ENCODE peak calls at places on chromosome X, in five cellular contexts. S is CD8-positive, alpha-beta memory T cell; D is right lobe of liver; W is CD8-positive, alpha-beta T cell; R is thyroid gland. B is an unnamed sample.

GRCh38 chrX:66074920-66075879 is 35.3 kb upstream of the VSIG4 start:
- DNase-seq in S (peak; percentile 7), D (peak; percentile 32), W (peak; percentile 32), R (peak; percentile 8), B (no peak)

GRCh38 chrX:42615161-42615563 is 162.8 kb downstream of the PPP1R2C start:
- DNase-seq in S (peak; percentile 0), D (peak; percentile 20), W (no peak), R (no peak), B (no peak)

GRCh38 chrX:16807976-16808542 is 21.8 kb downstream of the TXLNG start:
- DNase-seq in S (no peak), D (no peak), W (no peak), R (no peak), B (no peak)

GRCh38 chrX:22060451-22060940 is 28.4 kb downstream of the PHEX start:
- DNase-seq in S (no peak), D (no peak), W (no peak), R (no peak), B (no peak)

GRCh38 chrX:2387614-2388239 is 113.0 kb downstream of the DHRSX start:
- DNase-seq in S (no peak), D (no peak), W (no peak), R (no peak), B (no peak)

GRCh38 chrX:104864296-104864695 is 298.3 kb downstream of the IL1RAPL2 start:
- DNase-seq in S (no peak), D (no peak), W (no peak), R (no peak), B (no peak)

GRCh38 chrX:12906392-12906791 is at the start of gene TLR8:
- DNase-seq in S (no peak), D (no peak), W (no peak), R (no peak), B (no peak)

GRCh38 chrX:74925210-74926088 is at the start of gene NEXMIF:
- DNase-seq in S (peak; percentile 44), D (peak; percentile 39), W (peak; percentile 35), R (peak; percentile 40), B (no peak)

GRCh38 chrX:9197231-9197630 is 163.3 kb upstream of the FAM9B start:
- DNase-seq in S (no peak), D (no peak), W (no peak), R (no peak), B (no peak)

GRCh38 chrX:41779058-41779564 is 55.1 kb downstream of the GPR82 start:
- DNase-seq in S (no peak), D (no peak), W (no peak), R (no peak), B (peak; percentile 31)

DNA sequence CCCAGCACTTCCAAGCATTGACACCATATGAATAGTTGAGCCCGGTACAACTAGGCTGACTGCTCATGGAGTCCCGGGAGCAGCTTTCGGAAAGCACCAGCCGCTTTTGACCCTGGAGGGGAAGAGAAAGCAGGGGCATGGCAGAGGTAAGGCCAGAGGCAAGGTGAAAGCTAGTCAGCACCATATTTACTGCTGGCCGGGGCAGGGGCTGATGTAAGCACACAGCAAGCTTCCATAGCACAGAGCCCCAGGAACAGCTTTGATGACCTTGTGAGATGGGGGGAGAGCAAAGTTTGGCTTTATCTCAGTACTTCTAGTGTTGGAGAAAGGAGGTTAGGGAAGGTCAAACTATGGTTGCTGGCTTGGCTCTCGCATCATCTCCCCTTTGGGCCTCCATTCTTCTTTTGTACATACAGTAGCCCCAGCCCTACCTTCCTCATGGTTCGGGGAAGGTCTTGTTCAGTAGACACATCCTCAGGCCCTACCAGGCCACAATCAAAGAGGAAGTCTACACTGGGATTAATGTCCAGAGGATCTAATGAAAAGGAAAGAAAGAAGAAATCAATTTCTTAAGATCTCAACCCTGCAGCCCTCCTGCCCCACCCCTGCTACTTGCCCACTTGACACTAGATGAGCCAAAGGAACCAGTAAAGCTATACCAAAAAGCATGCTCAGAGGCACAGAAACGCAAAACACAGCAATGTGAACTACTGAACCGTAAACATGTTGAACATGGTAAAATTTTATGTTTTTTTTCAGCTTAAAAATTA is 9.4 kb downstream of the ZMYM3 start:
- DNase-seq in S (no peak), D (no peak), W (no peak), R (no peak), B (no peak)
- H3K36me3 ChIP-seq in S (no peaks in the 10 kb centered on the region), D (no peaks in the 10 kb centered on the region), W (peaks cover 3% of the 10 kb centered on the region), R (peaks cover 52% of the 10 kb centered on the region), B (no peaks in the 10 kb centered on the region)

GRCh38 chrX:121084903-121085611 is 37.6 kb downstream of the GLUD2 start:
- DNase-seq in S (no peak), D (no peak), W (no peak), R (no peak), B (no peak)

GRCh38 chrX:121085612-121086010 is 38.2 kb downstream of the GLUD2 start:
- DNase-seq in S (no peak), D (no peak), W (no peak), R (no peak), B (no peak)
- H3K36me3 ChIP-seq in S (no peaks in the 10 kb centered on the region), D (no peaks in the 10 kb centered on the region), W (no peaks in the 10 kb centered on the region), R (no peaks in the 10 kb centered on the region), B (no peaks in the 10 kb centered on the region)

DNA sequence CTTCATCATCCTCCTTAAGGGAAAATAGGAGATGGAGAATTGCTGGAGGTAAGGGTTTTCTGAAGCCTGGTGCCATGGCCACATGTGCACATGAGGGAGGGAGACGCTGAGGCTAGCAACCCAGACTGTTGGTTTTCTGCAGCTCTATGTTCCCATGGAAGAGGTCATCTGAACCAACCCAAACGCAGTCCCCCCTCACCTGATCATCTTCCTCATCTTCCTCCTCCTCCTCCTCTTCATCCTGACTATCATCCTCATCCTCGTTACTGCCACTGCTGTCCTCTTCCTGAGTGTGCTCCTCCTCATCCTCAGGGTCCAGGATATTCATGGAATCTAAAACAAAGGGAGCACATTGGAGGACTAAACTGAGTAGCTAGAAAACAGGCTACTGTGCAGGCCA is 124.6 kb downstream of the HUWE1 start:
- DNase-seq in S (no peak), D (no peak), W (no peak), R (no peak), B (no peak)
- H3K36me3 ChIP-seq in S (peaks cover 77% of the 10 kb centered on the region), D (no peaks in the 10 kb centered on the region), W (peaks cover 80% of the 10 kb centered on the region), R (peaks cover 73% of the 10 kb centered on the region), B (peaks cover 89% of the 10 kb centered on the region)

DNA sequence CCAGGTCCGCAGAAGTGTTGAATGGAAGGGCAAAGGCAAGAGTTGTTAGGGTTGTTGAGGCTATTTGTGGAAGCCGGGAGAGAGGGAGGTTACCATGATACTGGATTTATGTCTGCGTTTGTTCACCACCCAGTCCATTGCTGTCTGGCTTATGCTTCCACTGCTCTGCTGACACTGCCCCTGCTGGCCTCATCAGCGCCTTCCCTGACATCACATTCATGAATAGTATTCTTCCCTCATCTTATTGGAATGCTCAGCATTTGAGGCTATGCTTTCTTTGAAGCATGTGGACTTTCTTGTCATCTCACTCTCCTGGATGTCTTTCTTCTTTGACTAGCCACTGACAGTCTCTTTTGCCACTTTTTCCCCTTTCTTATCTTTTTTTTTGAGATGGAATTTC is 10.3 kb downstream of the GNL3L start:
- DNase-seq in S (no peak), D (no peak), W (no peak), R (no peak), B (no peak)
- H3K36me3 ChIP-seq in S (peaks cover 12% of the 10 kb centered on the region), D (no peaks in the 10 kb centered on the region), W (peaks cover 13% of the 10 kb centered on the region), R (peaks cover 53% of the 10 kb centered on the region), B (peaks cover 17% of the 10 kb centered on the region)

DNA sequence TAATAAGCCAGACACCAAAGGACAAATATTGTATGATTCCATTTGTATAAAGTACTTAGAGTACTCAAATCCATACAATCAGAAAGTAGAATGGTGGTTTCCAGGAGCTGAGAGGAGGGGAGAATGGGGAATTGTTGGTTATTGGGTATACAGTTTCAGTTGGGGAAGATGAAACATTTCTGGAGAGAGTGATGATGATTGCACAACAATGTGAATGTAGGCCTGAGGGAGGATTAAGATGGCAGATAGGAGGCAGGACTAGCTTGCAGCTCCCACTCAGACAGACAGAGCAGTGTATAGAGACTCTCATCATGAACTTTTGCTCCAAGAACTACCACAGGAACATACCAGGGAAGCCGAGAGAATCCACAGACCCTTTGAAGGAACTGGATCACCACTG is 75.7 kb upstream of the PAK3 start:
- DNase-seq in S (no peak), D (no peak), W (no peak), R (no peak), B (no peak)
- H3K36me3 ChIP-seq in S (no peaks in the 10 kb centered on the region), D (no peaks in the 10 kb centered on the region), W (no peaks in the 10 kb centered on the region), R (no peaks in the 10 kb centered on the region), B (no peaks in the 10 kb centered on the region)

DNA sequence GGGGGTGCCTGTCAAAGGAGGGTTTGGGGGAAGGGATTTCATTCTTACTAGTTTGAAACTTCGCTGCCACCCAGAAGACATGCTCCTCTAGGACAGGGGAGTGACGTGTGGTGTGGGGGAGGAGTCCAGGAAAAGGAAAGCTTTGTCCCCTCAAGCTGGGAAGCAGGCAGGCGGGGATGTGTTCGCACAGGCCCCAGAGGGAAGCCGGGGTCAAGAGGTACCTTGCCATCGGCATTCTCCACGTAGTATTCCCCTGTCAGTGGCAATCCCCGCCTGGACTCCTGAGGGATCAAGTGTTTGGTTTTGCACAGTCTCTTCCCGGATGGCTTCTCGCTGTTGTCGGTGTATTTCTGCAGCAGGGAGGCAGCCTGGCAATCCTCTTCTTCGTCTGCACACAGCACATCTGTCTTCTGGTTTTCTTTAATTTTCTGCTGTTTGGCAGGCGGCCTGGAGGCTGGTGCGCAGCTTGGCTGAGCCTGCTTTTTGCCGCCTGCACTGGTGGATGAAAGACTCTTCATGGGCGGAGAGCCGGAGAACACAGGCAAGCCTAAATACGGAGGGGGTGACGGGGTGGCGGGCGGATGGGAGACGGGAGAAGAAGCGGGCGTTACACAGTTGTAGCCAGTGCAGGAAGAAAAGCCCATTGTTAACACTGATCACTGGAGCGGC is 35.1 kb downstream of the BCOR start:
- DNase-seq in S (no peak), D (no peak), W (no peak), R (no peak), B (no peak)
- H3K36me3 ChIP-seq in S (peaks cover 13% of the 10 kb centered on the region), D (no peaks in the 10 kb centered on the region), W (peaks cover 11% of the 10 kb centered on the region), R (peaks cover 5% of the 10 kb centered on the region), B (peaks cover 23% of the 10 kb centered on the region)

DNA sequence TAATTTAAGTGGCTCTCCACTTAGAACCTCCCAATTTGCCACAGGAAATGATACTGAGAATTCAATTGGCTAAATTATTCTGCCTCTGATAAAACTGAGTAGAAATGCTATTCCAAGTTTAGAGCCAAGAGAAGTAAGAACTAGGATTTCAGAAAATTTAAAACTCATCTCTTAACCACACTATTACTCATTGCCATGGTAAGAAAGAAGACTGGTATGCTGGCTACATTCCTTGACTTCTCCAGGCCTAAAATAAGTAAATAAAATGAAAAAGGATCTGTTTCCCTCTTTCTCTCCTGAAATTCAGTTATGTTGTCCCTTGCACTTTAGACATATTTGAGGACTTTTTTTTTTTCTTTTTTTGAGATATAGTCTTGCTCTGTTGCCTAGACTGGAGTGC is 23.3 kb downstream of the ZNF280C start:
- DNase-seq in S (no peak), D (no peak), W (no peak), R (no peak), B (no peak)
- H3K36me3 ChIP-seq in S (no peaks in the 10 kb centered on the region), D (no peaks in the 10 kb centered on the region), W (no peaks in the 10 kb centered on the region), R (no peaks in the 10 kb centered on the region), B (peaks cover 11% of the 10 kb centered on the region)

GRCh38 chrX:71291381-71291780 is 7.9 kb downstream of the NONO start:
- DNase-seq in S (no peak), D (no peak), W (no peak), R (no peak), B (no peak)
- H3K36me3 ChIP-seq in S (peaks cover 33% of the 10 kb centered on the region), D (no peaks in the 10 kb centered on the region), W (peaks cover 27% of the 10 kb centered on the region), R (peaks cover 52% of the 10 kb centered on the region), B (peaks cover 81% of the 10 kb centered on the region)

GRCh38 chrX:96182366-96182765 is 502.3 kb upstream of the DIAPH2 start:
- DNase-seq in S (no peak), D (no peak), W (no peak), R (no peak), B (no peak)
- H3K36me3 ChIP-seq in S (no peaks in the 10 kb centered on the region), D (no peaks in the 10 kb centered on the region), W (no peaks in the 10 kb centered on the region), R (no peaks in the 10 kb centered on the region), B (no peaks in the 10 kb centered on the region)

B was measured in RWPE2.